ENCODE peak calls at places on chromosomes 7 and 10, in seven cellular contexts. M is activated T-helper 1 cell treated with anti-CD3 and anti-CD28 coated beads, Interleukin-2, amount 50 U/mL, for 16 hours; N is NCI-H2029; A is NCI-H69; U is GM23248; K is lung; I is GM04503. X is an unnamed sample.

GRCh38 chr10:45380903-45381610 is 7.0 kb downstream of the ALOX5 start:
- DNase-seq in M (no peak), N (no peak), A (no peak), U (no peak), K (no peak), I (no peak), X (no peak)

GRCh38 chr7:22561895-22562593 is 62.1 kb upstream of the STEAP1B start:
- DNase-seq in M (no peak), N (no peak), A (no peak), U (peak), K (peak), I (no peak), X (no peak)

GRCh38 chr10:60032723-60033122 is 126.4 kb upstream of the CCDC6 start:
- DNase-seq in M (no peak), N (peak), A (peak), U (peak), K (peak), I (peak), X (peak)

GRCh38 chr10:79314761-79315601 is 32.3 kb upstream of the PPIF start:
- DNase-seq in M (no peak), N (no peak), A (no peak), U (peak), K (no peak), I (no peak), X (no peak)

GRCh38 chr7:369981-370621 is 80.1 kb downstream of the FOXL3 start:
- DNase-seq in M (no peak), N (no peak), A (no peak), U (no peak), K (no peak), I (no peak), X (no peak)

GRCh38 chr10:117216611-117217195 is 19.4 kb downstream of the KCNK18 start:
- DNase-seq in M (peak), N (no peak), A (peak), U (peak), K (peak), I (no peak), X (peak)

GRCh38 chr7:79245623-79246249 is 207.7 kb downstream of the MAGI2 start:
- DNase-seq in M (no peak), N (no peak), A (peak), U (no peak), K (no peak), I (no peak), X (no peak)

GRCh38 chr7:151683615-151684407 is 164.1 kb upstream of the RHEB start:
- DNase-seq in M (no peak), N (no peak), A (no peak), U (no peak), K (no peak), I (no peak), X (no peak)

GRCh38 chr10:109820620-109821405 is 102.5 kb downstream of the XPNPEP1 start:
- DNase-seq in M (no peak), N (no peak), A (peak), U (no peak), K (no peak), I (no peak), X (no peak)

GRCh38 chr10:6382081-6382480 is 179.3 kb downstream of the PFKFB3 start:
- DNase-seq in M (no peak), N (no peak), A (no peak), U (peak), K (no peak), I (peak), X (no peak)

GRCh38 chr7:112571852-112572607 is 91.2 kb downstream of the LSMEM1 start:
- DNase-seq in M (no peak), N (no peak), A (peak), U (no peak), K (no peak), I (no peak), X (no peak)

GRCh38 chr10:78506614-78507013 is 473.0 kb downstream of the RPS24 start:
- DNase-seq in M (no peak), N (no peak), A (no peak), U (no peak), K (no peak), I (no peak), X (no peak)

GRCh38 chr10:44879531-44879899 is 31.6 kb upstream of the TMEM72 start:
- DNase-seq in M (no peak), N (no peak), A (no peak), U (no peak), K (no peak), I (no peak), X (no peak)

GRCh38 chr10:58044072-58044471 is 223.6 kb downstream of the IPMK start:
- DNase-seq in M (no peak), N (no peak), A (no peak), U (peak), K (no peak), I (peak), X (no peak)

GRCh38 chr10:69213601-69214311 is 6.4 kb upstream of the HKDC1 start:
- DNase-seq in M (no peak), N (no peak), A (no peak), U (no peak), K (no peak), I (no peak), X (no peak)

GRCh38 chr7:146115665-146116451 is 743 bp upstream of the CNTNAP2 start:
- DNase-seq in M (no peak), N (peak), A (peak), U (peak), K (peak), I (no peak), X (no peak)

GRCh38 chr10:53537508-53537907 is 764.9 kb upstream of the MBL2 start:
- DNase-seq in M (no peak), N (no peak), A (peak), U (no peak), K (no peak), I (no peak), X (no peak)

GRCh38 chr7:2138146-2138765 is 94.5 kb downstream of the MAD1L1 start:
- DNase-seq in M (no peak), N (no peak), A (no peak), U (no peak), K (no peak), I (no peak), X (no peak)

GRCh38 chr7:142796001-142796500 is 25.3 kb downstream of the PRSS2 start:
- DNase-seq in M (no peak), N (no peak), A (no peak), U (no peak), K (no peak), I (no peak), X (no peak)

GRCh38 chr10:17206210-17206709 is 4.8 kb upstream of the TRDMT1 start:
- DNase-seq in M (peak), N (no peak), A (no peak), U (peak), K (no peak), I (peak), X (no peak)

GRCh38 chr7:131285558-131285957 is 42.1 kb upstream of the MKLN1 start:
- DNase-seq in M (no peak), N (no peak), A (no peak), U (peak), K (no peak), I (no peak), X (no peak)

GRCh38 chr7:149734514-149735075 is 38.8 kb downstream of the ZNF467 start:
- DNase-seq in M (no peak), N (no peak), A (peak), U (no peak), K (no peak), I (no peak), X (no peak)

GRCh38 chr7:110386914-110387313 is 704.0 kb upstream of the LRRN3 start:
- DNase-seq in M (no peak), N (no peak), A (no peak), U (peak), K (no peak), I (no peak), X (peak)

GRCh38 chr7:44320794-44321371 is 4.5 kb downstream of the CAMK2B start:
- DNase-seq in M (no peak), N (no peak), A (peak), U (no peak), K (no peak), I (no peak), X (no peak)

GRCh38 chr10:126712681-126713080 is 42.2 kb upstream of the C10orf90 start:
- DNase-seq in M (no peak), N (no peak), A (no peak), U (no peak), K (no peak), I (no peak), X (no peak)